ENCODE peak calls at places on chromosome 19, in nine cellular contexts. Q is GM04503; A is progenitor cell of endocrine pancreas; G is mesendoderm; X is activated CD4-positive, alpha-beta T cell treated with anti-CD3 and anti-CD28 coated beads, Interleukin-2, amount 50 U/mL, for 48 hours; T is kidney tubule cell; R is anterior cingulate cortex; K is KG1; S is stimulated activated CD8-positive, alpha-beta memory T cell treated with anti-CD3 and anti-CD28 coated beads, Interleukin-12 subunit alpha, Interleukin-12 subunit beta, amount 100 ng/mL, for 4 hours. P is an unnamed sample.

GRCh38 chr19:33194884-33195710 is 967 bp downstream of the LRP3 start:
- DNase-seq in Q (peak; percentile 29), A (no peak), G (peak; percentile 28), X (no peak), T (peak; percentile 35), R (no peak), K (no peak), S (no peak), P (no peak)

GRCh38 chr19:15123900-15124299 is 16.7 kb downstream of the SYDE1 start:
- DNase-seq in Q (no peak), A (no peak), G (no peak), X (no peak), T (no peak), R (peak; percentile 79), K (no peak), S (no peak), P (no peak)

GRCh38 chr19:10862561-10863106 is 8.7 kb upstream of the CARM1 start:
- DNase-seq in Q (no peak), A (no peak), G (no peak), X (no peak), T (no peak), R (no peak), K (no peak), S (no peak), P (no peak)

GRCh38 chr19:40578442-40578908 is 1.8 kb downstream of the SHKBP1 start:
- DNase-seq in Q (no peak), A (no peak), G (peak; percentile 96), X (no peak), T (no peak), R (peak; percentile 19), K (no peak), S (no peak), P (no peak)

GRCh38 chr19:18712981-18713380 is 29.5 kb downstream of the CRTC1 start:
- DNase-seq in Q (no peak), A (no peak), G (peak; percentile 26), X (no peak), T (no peak), R (no peak), K (no peak), S (no peak), P (no peak)

GRCh38 chr19:5667751-5668271 is 12.5 kb downstream of the MICOS13 start:
- DNase-seq in Q (no peak), A (no peak), G (peak; percentile 96), X (no peak), T (peak; percentile 41), R (no peak), K (no peak), S (no peak), P (no peak)

GRCh38 chr19:2443785-2444182 is 13.0 kb downstream of the LMNB2 start:
- DNase-seq in Q (no peak), A (no peak), G (no peak), X (no peak), T (no peak), R (no peak), K (no peak), S (no peak), P (no peak)

GRCh38 chr19:459724-460511 is 915 bp downstream of the SHC2 start:
- DNase-seq in Q (no peak), A (peak; percentile 75), G (peak; percentile 37), X (peak; percentile 18), T (peak; percentile 24), R (peak; percentile 56), K (no peak), S (peak; percentile 12), P (no peak)

GRCh38 chr19:40251991-40252390 is 25.5 kb upstream of the CCNP start:
- DNase-seq in Q (no peak), A (no peak), G (no peak), X (no peak), T (no peak), R (no peak), K (no peak), S (no peak), P (no peak)

GRCh38 chr19:3057275-3057714 is 5.0 kb downstream of the TLE5 start:
- DNase-seq in Q (no peak), A (no peak), G (peak; percentile 51), X (no peak), T (peak; percentile 32), R (peak; percentile 62), K (no peak), S (no peak), P (no peak)

GRCh38 chr19:39083599-39083982 is 577 bp upstream of the ACP7 start:
- DNase-seq in Q (no peak), A (no peak), G (no peak), X (no peak), T (no peak), R (no peak), K (no peak), S (no peak), P (no peak)

GRCh38 chr19:5128932-5129389 is 160.0 kb downstream of the KDM4B start:
- DNase-seq in Q (no peak), A (peak; percentile 44), G (no peak), X (no peak), T (no peak), R (no peak), K (no peak), S (no peak), P (no peak)

GRCh38 chr19:11987405-11988231 is 22.8 kb downstream of the ZNF763 start:
- DNase-seq in Q (peak; percentile 50), A (peak; percentile 82), G (peak; percentile 98), X (peak; percentile 97), T (peak; percentile 94), R (peak; percentile 85), K (peak; percentile 78), S (peak; percentile 81), P (peak; percentile 94)

GRCh38 chr19:44689290-44690130 is 9.4 kb upstream of the CEACAM16 start:
- DNase-seq in Q (no peak), A (peak; percentile 88), G (peak; percentile 82), X (peak; percentile 87), T (peak; percentile 68), R (peak; percentile 23), K (peak; percentile 34), S (peak; percentile 40), P (peak; percentile 77)

GRCh38 chr19:32241957-32242710 is 103.3 kb upstream of the ZNF507 start:
- DNase-seq in Q (no peak), A (no peak), G (no peak), X (no peak), T (no peak), R (no peak), K (no peak), S (no peak), P (no peak)

GRCh38 chr19:11137542-11138384 is 17.8 kb downstream of the SPC24 start:
- DNase-seq in Q (peak; percentile 73), A (peak; percentile 42), G (peak; percentile 95), X (peak; percentile 68), T (peak; percentile 93), R (peak; percentile 72), K (no peak), S (peak; percentile 22), P (peak; percentile 59)

GRCh38 chr19:38735257-38735686 is 9.0 kb downstream of the CAPN12 start:
- DNase-seq in Q (no peak), A (peak; percentile 42), G (peak; percentile 82), X (peak; percentile 20), T (peak; percentile 42), R (no peak), K (no peak), S (no peak), P (peak; percentile 55)

GRCh38 chr19:7863971-7864718 is 10.0 kb downstream of the PRR36 start:
- DNase-seq in Q (no peak), A (no peak), G (no peak), X (no peak), T (no peak), R (no peak), K (no peak), S (no peak), P (no peak)

P was measured in activated CD4-positive, alpha-beta memory T cell treated with anti-CD3 and anti-CD28 coated beads, Interleukin-2, amount 10 ng/mL, durations not matched to agents 7 days and 5 days.